ENCODE peak calls at places on chromosome 21, in five cellular contexts. E is hepatocyte, Z is neuronal stem cell, K is MM.1S, U is GM23248. X is an unnamed sample.

GRCh38 chr21:41899431-41900202 is 20.5 kb upstream of the PRDM15 start:
- DNase-seq in E (no peak), Z (no peak), K (no peak), U (no peak), X (peak)

GRCh38 chr21:32020551-32020950 is 147.7 kb downstream of the HUNK start:
- DNase-seq in E (no peak), Z (no peak), K (no peak), U (no peak), X (no peak)

GRCh38 chr21:45525153-45525909 is 16.9 kb downstream of the SLC19A1 start:
- DNase-seq in E (peak), Z (no peak), K (no peak), U (no peak), X (no peak)

GRCh38 chr21:44331650-44332306 is 7.4 kb downstream of the CFAP410 start:
- DNase-seq in E (no peak), Z (no peak), K (no peak), U (peak), X (no peak)

GRCh38 chr21:15775981-15776380 is 46.2 kb downstream of the USP25 start:
- DNase-seq in E (no peak), Z (no peak), K (no peak), U (peak), X (no peak)

GRCh38 chr21:25552856-25553255 is 54.4 kb downstream of the MRPL39 start:
- DNase-seq in E (no peak), Z (no peak), K (no peak), U (no peak), X (no peak)

GRCh38 chr21:41663805-41664788 is 102.8 kb downstream of the RIPK4 start:
- DNase-seq in E (peak), Z (peak), K (no peak), U (peak), X (no peak)

GRCh38 chr21:41611966-41612606 is 104.1 kb upstream of the TMPRSS2 start:
- DNase-seq in E (peak), Z (no peak), K (peak), U (peak), X (peak)

GRCh38 chr21:34282223-34282622 is 81.6 kb upstream of the KCNE2 start:
- DNase-seq in E (no peak), Z (no peak), K (no peak), U (peak), X (no peak)

GRCh38 chr21:45076245-45076661 is 1.9 kb downstream of the ADARB1 start:
- DNase-seq in E (no peak), Z (no peak), K (no peak), U (peak), X (no peak)

GRCh38 chr21:41766883-41767605 is at the start of gene RIPK4:
- DNase-seq in E (peak), Z (no peak), K (no peak), U (peak), X (no peak)

GRCh38 chr21:16073571-16073970 is 343.8 kb downstream of the USP25 start:
- DNase-seq in E (no peak), Z (no peak), K (no peak), U (no peak), X (no peak)

GRCh38 chr21:41361786-41362604 is at the start of gene MX2:
- DNase-seq in E (peak), Z (no peak), K (peak), U (peak), X (peak)

GRCh38 chr21:45309069-45309521 is 21.4 kb upstream of the POFUT2 start:
- DNase-seq in E (peak), Z (peak), K (peak), U (peak), X (peak)

GRCh38 chr21:37155216-37155615 is 82.2 kb downstream of the TTC3 start:
- DNase-seq in E (no peak), Z (no peak), K (no peak), U (no peak), X (no peak)

GRCh38 chr21:46180079-46180722 is 4.1 kb downstream of the SPATC1L start:
- DNase-seq in E (no peak), Z (no peak), K (no peak), U (no peak), X (no peak)

GRCh38 chr21:15825699-15826098 is 95.9 kb downstream of the USP25 start:
- DNase-seq in E (no peak), Z (no peak), K (no peak), U (no peak), X (no peak)

GRCh38 chr21:27036736-27037301 is 69.9 kb upstream of the ADAMTS5 start:
- DNase-seq in E (no peak), Z (no peak), K (no peak), U (no peak), X (no peak)

GRCh38 chr21:43840259-43840658 is 24.8 kb upstream of the AGPAT3 start:
- DNase-seq in E (no peak), Z (no peak), K (no peak), U (no peak), X (no peak)

GRCh38 chr21:46116189-46116845 is 18.4 kb downstream of the COL6A2 start:
- DNase-seq in E (no peak), Z (no peak), K (no peak), U (no peak), X (no peak)

GRCh38 chr21:36839123-36839522 is 127.3 kb downstream of the HLCS start:
- DNase-seq in E (no peak), Z (no peak), K (no peak), U (peak), X (no peak)

GRCh38 chr21:38985423-38986378 is 180.0 kb downstream of the ETS2 start:
- DNase-seq in E (peak), Z (no peak), K (no peak), U (peak), X (peak)

GRCh38 chr21:45511007-45511406 is 31.2 kb downstream of the SLC19A1 start:
- DNase-seq in E (no peak), Z (no peak), K (no peak), U (no peak), X (no peak)

GRCh38 chr21:14900611-14901010 is 164.2 kb downstream of the NRIP1 start:
- DNase-seq in E (no peak), Z (no peak), K (no peak), U (peak), X (no peak)

GRCh38 chr21:15285567-15285966 is 220.8 kb upstream of the NRIP1 start:
- DNase-seq in E (no peak), Z (no peak), K (no peak), U (no peak), X (no peak)

GRCh38 chr21:16108561-16109070 is 378.8 kb downstream of the USP25 start:
- DNase-seq in E (peak), Z (no peak), K (no peak), U (no peak), X (no peak)

GRCh38 chr21:36828208-36828607 is 129.3 kb downstream of the SIM2 start:
- DNase-seq in E (no peak), Z (no peak), K (no peak), U (no peak), X (no peak)

GRCh38 chr21:38769253-38769780 is 36.4 kb upstream of the ETS2 start:
- DNase-seq in E (peak), Z (no peak), K (no peak), U (peak), X (no peak)

GRCh38 chr21:42047821-42048613 is 23.1 kb upstream of the UMODL1 start:
- DNase-seq in E (no peak), Z (no peak), K (peak), U (peak), X (no peak)

GRCh38 chr21:44592446-44593365 is at the start of gene KRTAP10-6:
- DNase-seq in E (no peak), Z (no peak), K (no peak), U (no peak), X (no peak)

DNA sequence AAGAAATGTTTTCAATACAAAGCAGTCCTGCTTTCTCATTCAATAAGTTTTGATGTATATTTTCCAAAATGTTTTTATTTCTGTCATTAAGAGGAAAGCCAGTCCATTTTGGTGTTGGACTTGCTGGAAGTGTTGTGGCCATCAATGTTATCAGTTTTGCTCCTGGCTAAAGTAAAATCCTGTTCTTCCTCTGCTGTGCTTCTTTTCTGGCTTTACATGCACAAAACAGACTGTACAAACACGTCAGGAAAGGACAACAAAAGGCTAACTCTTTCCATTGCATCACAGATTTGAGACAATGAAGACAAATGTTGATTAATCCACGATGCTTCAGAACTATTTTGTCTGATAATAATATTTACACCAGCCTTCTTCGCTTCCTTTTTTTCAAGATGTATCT is 735.4 kb downstream of the LTN1 start:
- DNase-seq in E (no peak), Z (no peak), K (no peak), U (no peak), X (no peak)
- H2AFZ ChIP-seq in E (peak), Z (no peak), K (no peak), U (peak), X (no peak)

DNA sequence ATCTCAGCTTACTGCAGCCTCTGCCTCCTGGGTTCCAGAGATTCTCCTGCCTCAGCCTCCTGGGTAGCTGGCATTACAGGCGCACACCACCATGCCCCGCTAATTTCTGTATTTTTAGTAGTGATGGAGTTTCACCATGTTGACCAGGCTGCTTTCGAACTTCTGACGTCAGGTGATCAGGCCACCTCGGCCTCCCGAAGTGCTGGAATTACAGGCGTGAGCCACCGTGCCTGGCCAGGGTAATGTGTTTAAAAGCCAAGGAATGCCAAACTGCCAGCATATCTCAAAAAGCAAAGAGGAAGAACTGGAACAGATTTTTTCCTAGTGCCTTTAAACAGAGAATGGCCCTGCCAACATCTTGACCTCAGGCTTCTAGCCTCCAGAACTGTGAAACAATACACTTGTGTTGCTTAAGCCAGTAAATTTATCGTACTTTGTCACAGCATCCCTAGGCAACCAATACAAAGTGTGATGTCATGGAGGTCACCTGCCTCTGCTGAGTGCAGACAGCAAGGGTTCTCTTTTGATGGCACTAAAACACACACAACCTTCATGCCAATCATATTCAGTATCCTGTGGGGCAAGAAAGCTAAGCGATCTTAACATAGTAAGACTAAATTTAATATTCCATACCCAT is 858.3 kb upstream of the TMPRSS15 start:
- DNase-seq in E (no peak), Z (no peak), K (no peak), U (no peak), X (no peak)
- H2AFZ ChIP-seq in E (no peak), Z (no peak), K (no peak), U (no peak), X (no peak)

DNA sequence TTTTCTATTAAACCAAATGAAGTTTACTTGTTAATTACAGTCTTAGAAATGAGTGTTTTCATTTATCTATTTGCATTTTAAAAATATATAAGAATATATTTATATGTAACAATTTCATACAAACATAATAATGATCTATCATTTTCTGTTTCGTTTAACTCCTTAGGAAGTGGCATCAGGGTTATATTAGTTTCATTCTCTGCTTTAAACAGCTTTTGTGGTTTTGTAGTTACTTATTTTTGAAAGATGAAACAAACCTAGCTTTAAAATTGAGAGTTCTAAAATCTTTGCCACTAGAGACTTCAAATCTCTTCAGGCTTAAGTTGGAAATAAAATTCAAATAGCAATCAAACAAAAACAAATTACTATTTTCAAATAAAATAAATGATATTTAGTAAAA is 2110.6 kb downstream of the MRPL39 start:
- DNase-seq in E (no peak), Z (no peak), K (peak), U (no peak), X (no peak)
- H2AFZ ChIP-seq in E (no peak), Z (no peak), K (no peak), U (no peak), X (no peak)

GRCh38 chr21:35475768-35476167 is 426.7 kb upstream of the RUNX1 start:
- DNase-seq in E (no peak), Z (no peak), K (no peak), U (peak), X (peak)
- H2AFZ ChIP-seq in E (no peak), Z (no peak), K (no peak), U (peak), X (no peak)

GRCh38 chr21:18191139-18191538 is 53.5 kb upstream of the CHODL start:
- DNase-seq in E (no peak), Z (no peak), K (no peak), U (no peak), X (no peak)
- H2AFZ ChIP-seq in E (no peak), Z (no peak), K (no peak), U (no peak), X (no peak)